ENCODE peak calls at places on chromosomes 12 and 14, in five cellular contexts. N is adrenal gland, Z is A549, T is tibial nerve, H is body of pancreas. F is an unnamed sample.
A peak's percentile ranks its signal among the peaks of the same experiment; 100 is the strongest.

GRCh38 chr12:24730461-24730896 is 218.4 kb downstream of the BCAT1 start:
- DNase-seq in N (no peak), T (no peak), Z (no peak), H (no peak), F (no peak)

GRCh38 chr12:38141861-38142260 is 174.7 kb upstream of the ALG10B start:
- DNase-seq in Z (no peak), H (no peak), N (no peak), T (no peak), F (no peak)

GRCh38 chr14:95895720-95896119 is 19.1 kb downstream of the TUNAR start:
- DNase-seq in H (no peak), T (no peak), N (no peak), Z (peak; percentile 64), F (peak; percentile 9)

GRCh38 chr12:2129076-2129475 is 76.3 kb downstream of the CACNA1C start:
- DNase-seq in T (no peak), Z (no peak), N (no peak), H (no peak), F (no peak)

GRCh38 chr12:8899835-8900234 is 14.5 kb upstream of the PHC1 start:
- DNase-seq in T (no peak), H (no peak), N (no peak), Z (no peak), F (no peak)

GRCh38 chr14:51787352-51787751 is 73.1 kb upstream of the GNG2 start:
- DNase-seq in N (no peak), H (no peak), T (no peak), Z (no peak), F (no peak)

GRCh38 chr12:42763682-42764081 is 174.1 kb upstream of the PRICKLE1 start:
- DNase-seq in N (no peak), Z (no peak), H (no peak), T (no peak), F (no peak)

GRCh38 chr12:126767334-126767733 is 1499.6 kb upstream of the TMEM132C start:
- DNase-seq in H (no peak), N (no peak), Z (no peak), T (no peak), F (no peak)

GRCh38 chr12:65384240-65384639 is 105.8 kb downstream of the MSRB3 start:
- DNase-seq in H (no peak), T (no peak), N (no peak), Z (no peak), F (no peak)

GRCh38 chr14:87179936-87180335 is 813.0 kb downstream of the GALC start:
- DNase-seq in T (no peak), N (no peak), Z (no peak), H (no peak), F (no peak)

GRCh38 chr12:113016796-113017195 is 38.5 kb downstream of the OAS2 start:
- DNase-seq in N (no peak), Z (no peak), H (no peak), T (no peak), F (no peak)

GRCh38 chr12:76688627-76689026 is 75.3 kb upstream of the ZDHHC17 start:
- DNase-seq in N (no peak), Z (no peak), H (no peak), T (no peak), F (peak; percentile 34)

GRCh38 chr14:92902191-92902590 is 20.8 kb upstream of the CHGA start:
- DNase-seq in T (no peak), H (no peak), Z (no peak), N (no peak), F (no peak)

GRCh38 chr12:6923851-6924250 is 3.9 kb upstream of the ATN1 start:
- DNase-seq in N (no peak), H (no peak), Z (no peak), T (no peak), F (no peak)

GRCh38 chr12:96233941-96234461 is 39.8 kb downstream of the ELK3 start:
- DNase-seq in Z (no peak), H (peak; percentile 66), N (peak; percentile 83), T (peak; percentile 76), F (no peak)

GRCh38 chr14:68476212-68476964 is 316.5 kb downstream of the ZFP36L1 start:
- DNase-seq in T (peak; percentile 39), H (peak; percentile 78), Z (no peak), N (peak; percentile 76), F (peak; percentile 37)

GRCh38 chr14:92173668-92174067 is 51.9 kb downstream of the CPSF2 start:
- DNase-seq in T (no peak), Z (no peak), N (no peak), H (no peak), F (no peak)

GRCh38 chr12:127230843-127231260 is 1036.1 kb upstream of the TMEM132C start:
- DNase-seq in Z (no peak), T (no peak), H (no peak), N (no peak), F (no peak)

GRCh38 chr14:68690106-68690960 is 102.5 kb downstream of the ZFP36L1 start:
- DNase-seq in N (no peak), Z (no peak), T (no peak), H (no peak), F (no peak)

GRCh38 chr12:113467154-113467513 is 4.5 kb downstream of the LHX5 start:
- DNase-seq in H (no peak), Z (no peak), N (no peak), T (no peak), F (no peak)

GRCh38 chr12:71662861-71663560 is 637 bp downstream of the ZFC3H1 start:
- DNase-seq in T (peak; percentile 21), H (peak; percentile 75), Z (peak; percentile 43), N (peak; percentile 70), F (peak; percentile 86)
- TF ChIP-seq POLR2A in T (no peak), H (no peak), Z (no peak), N (no peak), F (no peak)

GRCh38 chr14:100711493-100711892 is 15.2 kb upstream of the DLK1 start:
- DNase-seq in H (peak; percentile 78), N (peak; percentile 84), Z (no peak), T (no peak), F (no peak)
- TF ChIP-seq POLR2A in H (peak; percentile 18), N (no peak), Z (no peak), T (no peak), F (no peak)

DNA sequence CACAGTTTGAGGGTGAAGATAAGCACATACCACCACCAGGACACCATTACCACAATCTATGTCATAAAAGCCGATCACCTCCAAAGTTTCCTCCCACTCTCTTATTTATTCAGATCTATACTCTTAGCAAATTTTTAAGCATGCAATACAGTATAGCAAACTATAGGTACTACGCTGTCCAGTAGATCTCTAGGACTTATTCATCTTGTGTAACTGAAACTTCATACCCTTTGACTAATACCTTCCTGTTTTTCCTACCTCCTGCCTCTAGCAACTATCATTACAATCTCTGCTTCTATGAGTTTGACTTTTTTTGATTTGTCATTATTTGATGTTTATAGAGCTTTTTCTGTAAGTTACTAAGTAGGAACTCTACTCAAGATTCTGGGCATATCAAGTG is 84.5 kb upstream of the MANSC4 start:
- DNase-seq in H (no peak), Z (no peak), N (no peak), T (no peak), F (no peak)
- TF ChIP-seq POLR2A in H (no peak), Z (no peak), N (no peak), T (no peak), F (no peak)

GRCh38 chr14:73610692-73611091 is 1.6 kb upstream of the ACOT6 start:
- DNase-seq in H (no peak), N (no peak), T (no peak), Z (no peak), F (no peak)

GRCh38 chr14:73613046-73613383 is 698 bp downstream of the ACOT6 start:
- DNase-seq in H (no peak), T (no peak), N (no peak), Z (no peak), F (no peak)

GRCh38 chr14:73616831-73617230 is 4.5 kb downstream of the ACOT6 start:
- DNase-seq in T (no peak), H (no peak), N (no peak), Z (no peak), F (no peak)

GRCh38 chr14:73613419-73613963 is 1.2 kb downstream of the ACOT6 start:
- DNase-seq in Z (no peak), T (no peak), N (no peak), H (no peak), F (no peak)

GRCh38 chr14:73612339-73613045 is at the start of gene ACOT6:
- DNase-seq in Z (peak; percentile 87), H (peak; percentile 77), N (peak; percentile 79), T (peak; percentile 34), F (peak; percentile 81)
- TF ChIP-seq POLR2A in Z (peak; percentile 72), H (peak; percentile 58), N (no peak), T (peak; percentile 42), F (peak; percentile 21)

GRCh38 chr12:53045646-53046045 is 4.2 kb upstream of the TNS2 start:
- DNase-seq in H (no peak), N (peak; percentile 40), Z (no peak), T (no peak), F (no peak)

GRCh38 chr12:53048033-53048779 is 1.7 kb upstream of the TNS2 start:
- DNase-seq in H (peak; percentile 90), Z (peak; percentile 55), N (peak; percentile 87), T (no peak), F (no peak)

GRCh38 chr12:53044896-53045571 is 4.8 kb upstream of the TNS2 start:
- DNase-seq in Z (no peak), N (peak; percentile 49), H (no peak), T (no peak), F (no peak)

GRCh38 chr12:53047221-53048032 is 2.4 kb upstream of the TNS2 start:
- DNase-seq in H (peak; percentile 83), T (peak; percentile 77), N (peak; percentile 87), Z (peak; percentile 67), F (peak; percentile 78)

GRCh38 chr12:53046655-53047220 is 3.1 kb upstream of the TNS2 start:
- DNase-seq in Z (peak; percentile 81), H (peak; percentile 91), T (peak; percentile 89), N (peak; percentile 93), F (peak; percentile 63)
- TF ChIP-seq POLR2A in Z (peak; percentile 79), H (peak; percentile 99), T (peak; percentile 98), N (peak; percentile 98), F (peak; percentile 26)

F was measured in erythroblast.